ENCODE peak calls at places on chromosomes 7 and 10, in nine cellular contexts. One of them, this sample, is unnamed.

GRCh38 chr7:3043544-3044395 is at the start of gene CARD11:
- DNase-seq in pancreas: no peak
- DNase-seq in mammary epithelial cell: no peak
- DNase-seq in hepatocyte: peak
- DNase-seq in left lung: no peak
- DNase-seq in tibial artery: no peak
- DNase-seq in transverse colon: peak
- DNase-seq in tibial nerve: no peak
- DNase-seq in endodermal cell: peak
- DNase-seq in this sample: no peak

GRCh38 chr7:151274376-151274760 is 25.9 kb upstream of the SMARCD3 start:
- DNase-seq in pancreas: no peak
- DNase-seq in mammary epithelial cell: no peak
- DNase-seq in hepatocyte: no peak
- DNase-seq in left lung: no peak
- DNase-seq in tibial artery: no peak
- DNase-seq in transverse colon: no peak
- DNase-seq in tibial nerve: no peak
- DNase-seq in endodermal cell: no peak
- DNase-seq in this sample: no peak

GRCh38 chr7:995571-995970 is 12.6 kb downstream of the CYP2W1 start:
- DNase-seq in pancreas: no peak
- DNase-seq in mammary epithelial cell: no peak
- DNase-seq in hepatocyte: no peak
- DNase-seq in left lung: no peak
- DNase-seq in tibial artery: no peak
- DNase-seq in transverse colon: no peak
- DNase-seq in tibial nerve: no peak
- DNase-seq in endodermal cell: no peak
- DNase-seq in this sample: no peak

GRCh38 chr7:49766966-49767365 is 6.5 kb upstream of the VWC2 start:
- DNase-seq in pancreas: no peak
- DNase-seq in mammary epithelial cell: no peak
- DNase-seq in hepatocyte: no peak
- DNase-seq in left lung: no peak
- DNase-seq in tibial artery: no peak
- DNase-seq in transverse colon: no peak
- DNase-seq in tibial nerve: no peak
- DNase-seq in endodermal cell: no peak
- DNase-seq in this sample: no peak

GRCh38 chr7:36794689-36795088 is 70.4 kb upstream of the AOAH start:
- DNase-seq in pancreas: no peak
- DNase-seq in mammary epithelial cell: peak
- DNase-seq in hepatocyte: no peak
- DNase-seq in left lung: no peak
- DNase-seq in tibial artery: no peak
- DNase-seq in transverse colon: no peak
- DNase-seq in tibial nerve: no peak
- DNase-seq in endodermal cell: peak
- DNase-seq in this sample: peak

GRCh38 chr7:86574006-86574405 is 69.7 kb upstream of the GRM3 start:
- DNase-seq in pancreas: no peak
- DNase-seq in mammary epithelial cell: no peak
- DNase-seq in hepatocyte: no peak
- DNase-seq in left lung: peak
- DNase-seq in tibial artery: no peak
- DNase-seq in transverse colon: no peak
- DNase-seq in tibial nerve: no peak
- DNase-seq in endodermal cell: peak
- DNase-seq in this sample: no peak

GRCh38 chr10:117226813-117227451 is 14.0 kb upstream of the SLC18A2 start:
- DNase-seq in pancreas: peak
- DNase-seq in mammary epithelial cell: peak
- DNase-seq in hepatocyte: peak
- DNase-seq in left lung: no peak
- DNase-seq in tibial artery: no peak
- DNase-seq in transverse colon: peak
- DNase-seq in tibial nerve: no peak
- DNase-seq in endodermal cell: peak
- DNase-seq in this sample: no peak

GRCh38 chr7:139567647-139568345 is 44.3 kb downstream of the CLEC2L start:
- DNase-seq in pancreas: no peak
- DNase-seq in mammary epithelial cell: no peak
- DNase-seq in hepatocyte: no peak
- DNase-seq in left lung: no peak
- DNase-seq in tibial artery: no peak
- DNase-seq in transverse colon: no peak
- DNase-seq in tibial nerve: no peak
- DNase-seq in endodermal cell: peak
- DNase-seq in this sample: no peak

DNA sequence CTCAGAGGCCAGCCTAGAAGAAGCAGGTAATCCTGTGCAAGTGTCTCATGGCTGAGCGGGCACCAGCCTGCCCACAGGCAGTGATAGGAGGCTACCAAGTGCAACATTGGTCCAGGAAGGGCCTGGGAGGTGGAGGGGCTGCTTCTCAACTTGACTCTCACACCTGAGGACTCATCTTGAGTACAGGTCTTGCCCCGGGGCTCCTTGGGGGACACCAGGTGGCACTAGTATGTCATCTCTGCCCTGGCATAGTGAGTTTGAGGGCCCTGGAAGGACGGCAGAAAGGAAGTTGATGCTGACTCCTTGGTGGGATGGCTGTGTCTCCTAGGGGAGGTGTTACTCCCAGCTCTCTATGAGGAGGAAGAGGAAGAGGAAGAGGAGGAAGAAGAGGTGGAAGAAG is 2.3 kb downstream of the CCDC136 start:
- DNase-seq in pancreas: no peak
- DNase-seq in mammary epithelial cell: no peak
- DNase-seq in hepatocyte: no peak
- DNase-seq in left lung: no peak
- DNase-seq in tibial artery: no peak
- DNase-seq in transverse colon: no peak
- DNase-seq in tibial nerve: no peak
- DNase-seq in endodermal cell: no peak
- DNase-seq in this sample: no peak
- TF ChIP-seq CTCF in pancreas: no peak
- TF ChIP-seq CTCF in mammary epithelial cell: no peak
- TF ChIP-seq CTCF in hepatocyte: peak
- TF ChIP-seq CTCF in left lung: no peak
- TF ChIP-seq CTCF in tibial artery: no peak
- TF ChIP-seq CTCF in transverse colon: no peak
- TF ChIP-seq CTCF in tibial nerve: no peak
- TF ChIP-seq CTCF in endodermal cell: peak
- TF ChIP-seq CTCF in this sample: no peak

GRCh38 chr10:83935911-83936310 is 203.4 kb upstream of the GHITM start:
- DNase-seq in pancreas: no peak
- DNase-seq in mammary epithelial cell: no peak
- DNase-seq in hepatocyte: no peak
- DNase-seq in left lung: no peak
- DNase-seq in tibial artery: no peak
- DNase-seq in transverse colon: no peak
- DNase-seq in tibial nerve: no peak
- DNase-seq in endodermal cell: no peak
- DNase-seq in this sample: peak

GRCh38 chr10:83931669-83932068 is 207.6 kb upstream of the GHITM start:
- DNase-seq in pancreas: peak
- DNase-seq in mammary epithelial cell: no peak
- DNase-seq in hepatocyte: no peak
- DNase-seq in left lung: no peak
- DNase-seq in tibial artery: no peak
- DNase-seq in transverse colon: no peak
- DNase-seq in tibial nerve: no peak
- DNase-seq in endodermal cell: no peak
- DNase-seq in this sample: peak

GRCh38 chr10:83934062-83934461 is 205.2 kb upstream of the GHITM start:
- DNase-seq in pancreas: no peak
- DNase-seq in mammary epithelial cell: no peak
- DNase-seq in hepatocyte: no peak
- DNase-seq in left lung: no peak
- DNase-seq in tibial artery: no peak
- DNase-seq in transverse colon: no peak
- DNase-seq in tibial nerve: no peak
- DNase-seq in endodermal cell: no peak
- DNase-seq in this sample: no peak

GRCh38 chr10:83935337-83935736 is 204.0 kb upstream of the GHITM start:
- DNase-seq in pancreas: no peak
- DNase-seq in mammary epithelial cell: no peak
- DNase-seq in hepatocyte: no peak
- DNase-seq in left lung: no peak
- DNase-seq in tibial artery: no peak
- DNase-seq in transverse colon: no peak
- DNase-seq in tibial nerve: no peak
- DNase-seq in endodermal cell: no peak
- DNase-seq in this sample: peak

DNA sequence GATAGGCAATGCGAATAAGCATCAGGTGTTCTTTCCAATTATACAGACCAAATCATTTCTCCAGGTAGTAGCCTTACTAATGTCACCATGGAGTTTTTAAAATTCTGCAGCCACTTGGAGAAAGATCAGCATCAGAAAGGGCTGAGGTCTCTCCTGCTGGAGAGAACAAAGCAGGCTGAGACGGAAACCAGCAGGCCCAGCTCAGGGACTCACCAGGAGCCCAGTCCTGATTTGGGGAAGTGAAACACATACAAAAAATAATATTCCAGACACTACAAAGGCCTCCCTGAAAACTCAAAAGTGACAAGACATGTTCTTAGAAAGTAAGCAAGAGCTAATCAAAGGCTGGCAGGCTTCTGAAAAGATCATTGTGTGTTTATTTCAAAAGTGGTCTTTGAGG is 207.1 kb upstream of the GHITM start:
- DNase-seq in pancreas: no peak
- DNase-seq in mammary epithelial cell: no peak
- DNase-seq in hepatocyte: no peak
- DNase-seq in left lung: no peak
- DNase-seq in tibial artery: no peak
- DNase-seq in transverse colon: no peak
- DNase-seq in tibial nerve: no peak
- DNase-seq in endodermal cell: no peak
- DNase-seq in this sample: peak
- H3K27ac ChIP-seq in pancreas: no peak
- H3K27ac ChIP-seq in mammary epithelial cell: no peak
- H3K27ac ChIP-seq in hepatocyte: no peak
- H3K27ac ChIP-seq in left lung: no peak
- H3K27ac ChIP-seq in tibial artery: no peak
- H3K27ac ChIP-seq in transverse colon: no peak
- H3K27ac ChIP-seq in tibial nerve: no peak
- H3K27ac ChIP-seq in endodermal cell: no peak
- H3K27ac ChIP-seq in this sample: no peak

GRCh38 chr10:101444058-101444457 is 90.1 kb downstream of the BTRC start:
- DNase-seq in pancreas: no peak
- DNase-seq in mammary epithelial cell: no peak
- DNase-seq in hepatocyte: no peak
- DNase-seq in left lung: no peak
- DNase-seq in tibial artery: no peak
- DNase-seq in transverse colon: no peak
- DNase-seq in tibial nerve: no peak
- DNase-seq in endodermal cell: no peak
- DNase-seq in this sample: no peak

GRCh38 chr10:101441539-101442455 is 87.8 kb downstream of the BTRC start:
- DNase-seq in pancreas: peak
- DNase-seq in mammary epithelial cell: peak
- DNase-seq in hepatocyte: peak
- DNase-seq in left lung: no peak
- DNase-seq in tibial artery: no peak
- DNase-seq in transverse colon: no peak
- DNase-seq in tibial nerve: peak
- DNase-seq in endodermal cell: peak
- DNase-seq in this sample: no peak

GRCh38 chr10:101438881-101439391 is 85.0 kb downstream of the BTRC start:
- DNase-seq in pancreas: no peak
- DNase-seq in mammary epithelial cell: no peak
- DNase-seq in hepatocyte: no peak
- DNase-seq in left lung: no peak
- DNase-seq in tibial artery: no peak
- DNase-seq in transverse colon: no peak
- DNase-seq in tibial nerve: no peak
- DNase-seq in endodermal cell: no peak
- DNase-seq in this sample: no peak

GRCh38 chr10:101444499-101444898 is 90.5 kb downstream of the BTRC start:
- DNase-seq in pancreas: no peak
- DNase-seq in mammary epithelial cell: no peak
- DNase-seq in hepatocyte: no peak
- DNase-seq in left lung: no peak
- DNase-seq in tibial artery: no peak
- DNase-seq in transverse colon: no peak
- DNase-seq in tibial nerve: no peak
- DNase-seq in endodermal cell: no peak
- DNase-seq in this sample: no peak

DNA sequence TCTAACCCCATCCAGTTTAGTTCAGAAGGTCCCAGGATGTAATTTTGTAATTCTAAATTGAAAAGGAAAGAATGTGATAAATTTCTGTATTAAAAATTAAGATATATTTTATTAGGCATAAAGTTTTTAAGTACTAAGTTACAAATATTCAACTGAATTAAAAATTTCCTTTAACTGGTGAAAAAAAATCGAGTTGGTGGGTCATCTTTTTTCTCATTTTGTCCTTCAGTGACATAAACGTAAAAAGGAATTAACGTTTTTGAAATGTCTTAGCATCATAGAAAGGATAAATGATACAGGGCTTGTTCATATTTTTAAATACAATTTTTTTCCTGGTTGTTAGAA is 88.5 kb downstream of the BTRC start:
- DNase-seq in pancreas: no peak
- DNase-seq in mammary epithelial cell: no peak
- DNase-seq in hepatocyte: no peak
- DNase-seq in left lung: no peak
- DNase-seq in tibial artery: no peak
- DNase-seq in transverse colon: no peak
- DNase-seq in tibial nerve: no peak
- DNase-seq in endodermal cell: no peak
- DNase-seq in this sample: no peak
- TF ChIP-seq CTCF in pancreas: no peak
- TF ChIP-seq CTCF in mammary epithelial cell: no peak
- TF ChIP-seq CTCF in hepatocyte: no peak
- TF ChIP-seq CTCF in left lung: no peak
- TF ChIP-seq CTCF in tibial artery: no peak
- TF ChIP-seq CTCF in transverse colon: no peak
- TF ChIP-seq CTCF in tibial nerve: no peak
- TF ChIP-seq CTCF in endodermal cell: no peak
- TF ChIP-seq CTCF in this sample: no peak

GRCh38 chr7:27704407-27705199 is 35.4 kb upstream of the TAX1BP1 start:
- DNase-seq in pancreas: no peak
- DNase-seq in mammary epithelial cell: no peak
- DNase-seq in hepatocyte: no peak
- DNase-seq in left lung: no peak
- DNase-seq in tibial artery: no peak
- DNase-seq in transverse colon: no peak
- DNase-seq in tibial nerve: no peak
- DNase-seq in endodermal cell: no peak
- DNase-seq in this sample: no peak

GRCh38 chr7:27708485-27708884 is 31.5 kb upstream of the TAX1BP1 start:
- DNase-seq in pancreas: no peak
- DNase-seq in mammary epithelial cell: no peak
- DNase-seq in hepatocyte: no peak
- DNase-seq in left lung: no peak
- DNase-seq in tibial artery: no peak
- DNase-seq in transverse colon: no peak
- DNase-seq in tibial nerve: no peak
- DNase-seq in endodermal cell: no peak
- DNase-seq in this sample: no peak

GRCh38 chr7:27700501-27700900 is 37.8 kb upstream of the HIBADH start:
- DNase-seq in pancreas: no peak
- DNase-seq in mammary epithelial cell: no peak
- DNase-seq in hepatocyte: no peak
- DNase-seq in left lung: no peak
- DNase-seq in tibial artery: no peak
- DNase-seq in transverse colon: no peak
- DNase-seq in tibial nerve: no peak
- DNase-seq in endodermal cell: no peak
- DNase-seq in this sample: no peak

GRCh38 chr7:27709137-27710075 is 30.6 kb upstream of the TAX1BP1 start:
- DNase-seq in pancreas: no peak
- DNase-seq in mammary epithelial cell: peak
- DNase-seq in hepatocyte: no peak
- DNase-seq in left lung: no peak
- DNase-seq in tibial artery: no peak
- DNase-seq in transverse colon: no peak
- DNase-seq in tibial nerve: no peak
- DNase-seq in endodermal cell: no peak
- DNase-seq in this sample: no peak

GRCh38 chr7:27705200-27705594 is 34.8 kb upstream of the TAX1BP1 start:
- DNase-seq in pancreas: no peak
- DNase-seq in mammary epithelial cell: no peak
- DNase-seq in hepatocyte: no peak
- DNase-seq in left lung: no peak
- DNase-seq in tibial artery: no peak
- DNase-seq in transverse colon: no peak
- DNase-seq in tibial nerve: no peak
- DNase-seq in endodermal cell: no peak
- DNase-seq in this sample: no peak
- H3K27ac ChIP-seq in pancreas: no peak
- H3K27ac ChIP-seq in mammary epithelial cell: no peak
- H3K27ac ChIP-seq in hepatocyte: no peak
- H3K27ac ChIP-seq in left lung: no peak
- H3K27ac ChIP-seq in tibial artery: no peak
- H3K27ac ChIP-seq in transverse colon: no peak
- H3K27ac ChIP-seq in tibial nerve: no peak
- H3K27ac ChIP-seq in endodermal cell: no peak
- H3K27ac ChIP-seq in this sample: no peak

This sample was measured in esophagus muscularis mucosa.